ENCODE peak calls at places on chromosomes 5 and 9, in four cellular contexts. F, O, T and B are unnamed samples.

GRCh38 chr5:76175051-76175666 is 92.0 kb downstream of the SV2C start:
- DNase-seq in F (peak; percentile 39), T (peak; percentile 48), O (peak; percentile 72), B (peak; percentile 82)

GRCh38 chr5:132947661-132948060 is 15.8 kb downstream of the AFF4 start:
- DNase-seq in O (no peak), T (peak; percentile 47), F (no peak), B (no peak)

GRCh38 chr9:98575379-98576346 is 133.1 kb downstream of the GABBR2 start:
- DNase-seq in T (no peak), O (peak; percentile 19), F (no peak), B (no peak)

GRCh38 chr9:134396258-134396742 is 70.0 kb downstream of the RXRA start:
- DNase-seq in F (no peak), T (no peak), O (no peak), B (no peak)

GRCh38 chr5:109645591-109646236 is 44.0 kb upstream of the MAN2A1 start:
- DNase-seq in T (no peak), F (no peak), O (no peak), B (no peak)

GRCh38 chr9:110578896-110579752 is at the start of gene SVEP1:
- DNase-seq in T (no peak), O (no peak), F (no peak), B (no peak)

GRCh38 chr5:122091942-122092600 is 14.0 kb upstream of the LOX start:
- DNase-seq in F (no peak), T (no peak), O (no peak), B (no peak)

GRCh38 chr9:13032585-13032984 is 246.9 kb downstream of the MPDZ start:
- DNase-seq in T (no peak), F (no peak), O (no peak), B (no peak)

GRCh38 chr5:80182802-80183645 is 72.8 kb downstream of the SERINC5 start:
- DNase-seq in T (no peak), F (no peak), O (no peak), B (no peak)

GRCh38 chr5:138032028-138032571 is 779 bp downstream of the FAM13B start:
- DNase-seq in O (peak; percentile 64), T (no peak), F (peak; percentile 43), B (peak; percentile 92)

GRCh38 chr9:97880336-97880735 is 27.3 kb downstream of the FOXE1 start:
- DNase-seq in F (no peak), T (no peak), O (no peak), B (no peak)

GRCh38 chr5:150159741-150160179 is 4.1 kb upstream of the PDGFRB start:
- DNase-seq in F (no peak), T (no peak), O (no peak), B (no peak)

GRCh38 chr9:97744710-97745708 is 47.9 kb upstream of the XPA start:
- DNase-seq in O (no peak), T (no peak), F (no peak), B (no peak)

GRCh38 chr5:34524123-34524522 is 132.0 kb upstream of the RAI14 start:
- DNase-seq in F (no peak), T (no peak), O (no peak), B (no peak)

GRCh38 chr5:12704955-12705354 is 800.7 kb upstream of the CTNND2 start:
- DNase-seq in O (no peak), T (no peak), F (no peak), B (no peak)

GRCh38 chr9:129866373-129867137 is 31.3 kb downstream of the USP20 start:
- DNase-seq in T (no peak), O (no peak), F (no peak), B (no peak)

GRCh38 chr9:92044945-92045344 is 70.3 kb downstream of the SPTLC1 start:
- DNase-seq in T (no peak), F (no peak), O (no peak), B (no peak)

GRCh38 chr5:52800394-52801213 is 12.9 kb downstream of the ITGA1 start:
- DNase-seq in O (peak; percentile 73), T (peak; percentile 69), F (peak; percentile 55), B (no peak)

GRCh38 chr5:119287547-119288073 is 68.2 kb upstream of the TNFAIP8 start:
- DNase-seq in T (no peak), O (no peak), F (no peak), B (no peak)

GRCh38 chr5:7606840-7607453 is 211.0 kb downstream of the ADCY2 start:
- DNase-seq in F (no peak), T (no peak), O (no peak), B (no peak)

GRCh38 chr9:34701023-34701768 is 8.7 kb downstream of the CCL21 start:
- DNase-seq in T (peak; percentile 36), O (peak; percentile 80), F (peak; percentile 46), B (no peak)

GRCh38 chr5:131198625-131199024 is 27.9 kb downstream of the LYRM7 start:
- DNase-seq in T (no peak), O (no peak), F (no peak), B (no peak)

GRCh38 chr5:39767906-39768305 is 343.1 kb upstream of the DAB2 start:
- DNase-seq in O (no peak), F (no peak), T (no peak), B (no peak)

GRCh38 chr9:98851730-98852462 is 44.4 kb downstream of the GALNT12 start:
- DNase-seq in T (no peak), F (no peak), O (no peak), B (no peak)

GRCh38 chr9:131523451-131524435 is 7.3 kb downstream of the UCK1 start:
- DNase-seq in F (no peak), O (no peak), T (no peak), B (no peak)

GRCh38 chr9:4678679-4679267 is 596 bp upstream of the CDC37L1 start:
- DNase-seq in F (no peak), O (no peak), T (peak; percentile 41), B (no peak)

GRCh38 chr5:88269222-88269771 is 652 bp upstream of the TMEM161B start:
- DNase-seq in F (peak; percentile 8), O (no peak), T (peak; percentile 6), B (no peak)

DNA sequence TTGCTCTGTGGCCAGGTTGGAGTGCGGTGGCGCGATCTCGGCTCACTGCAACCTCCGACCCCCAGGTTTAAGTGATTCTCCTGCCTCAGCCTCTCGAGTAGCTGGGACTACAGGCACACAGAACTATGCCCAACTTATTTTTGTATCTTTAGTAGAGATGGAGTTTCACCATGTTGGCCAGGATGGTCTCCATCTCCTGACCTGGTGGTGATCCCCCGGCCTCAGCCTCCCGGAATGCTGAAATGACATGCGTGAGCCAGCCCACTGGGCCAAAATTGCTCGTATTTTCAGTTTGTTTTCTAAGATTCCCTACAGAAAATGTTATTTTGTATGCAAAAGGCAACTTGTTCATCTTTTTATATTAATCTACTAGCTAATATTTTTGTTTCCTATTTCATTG is 782.6 kb downstream of the TLE1 start:
- DNase-seq in F (no peak), O (no peak), T (no peak), B (no peak)
- TF ChIP-seq POLR2AphosphoS5 in F (no peak), O (no peak), T (no peak), B (no peak)

GRCh38 chr5:97019435-97020117 is 83.7 kb downstream of the LNPEP start:
- DNase-seq in T (no peak), O (no peak), F (no peak), B (no peak)

GRCh38 chr5:97026721-97027120 is 90.8 kb downstream of the LNPEP start:
- DNase-seq in F (no peak), O (no peak), T (no peak), B (no peak)

GRCh38 chr5:97021416-97021815 is 85.5 kb downstream of the LNPEP start:
- DNase-seq in T (no peak), O (no peak), F (no peak), B (no peak)

DNA sequence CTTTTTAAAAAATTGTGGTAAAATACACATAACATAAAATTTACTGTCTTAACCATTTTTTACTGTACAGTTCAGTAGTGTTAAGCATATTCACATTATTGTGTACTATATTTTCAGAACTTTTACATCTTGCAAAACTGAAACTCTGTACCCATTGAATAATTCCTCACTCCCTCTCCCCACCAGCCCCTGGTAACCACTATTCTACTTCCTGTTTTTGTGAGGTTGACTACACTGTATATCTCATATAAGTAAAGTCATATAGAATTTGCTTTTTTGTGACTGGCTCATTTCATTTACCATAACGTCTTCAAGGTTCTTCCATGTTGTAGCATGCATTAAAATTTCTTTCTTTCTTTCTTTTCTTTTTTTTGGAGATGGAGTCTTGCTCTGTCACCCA is 87.0 kb downstream of the LNPEP start:
- DNase-seq in F (no peak), T (no peak), O (no peak), B (no peak)
- H3K4me3 ChIP-seq in F (no peak overlapping the region), T (no peak overlapping the region), O (no peak overlapping the region), B (no peak overlapping the region)

GRCh38 chr9:136202449-136203405 is 2.2 kb downstream of the LHX3 start:
- DNase-seq in T (no peak), F (no peak), O (no peak), B (no peak)

GRCh38 chr9:136201609-136202448 is 3.1 kb downstream of the LHX3 start:
- DNase-seq in F (no peak), O (no peak), T (no peak), B (no peak)

GRCh38 chr9:136200424-136200823 is 4.5 kb downstream of the LHX3 start:
- DNase-seq in O (no peak), F (no peak), T (no peak), B (no peak)

GRCh38 chr9:136199391-136200288 is 5.3 kb downstream of the LHX3 start:
- DNase-seq in O (no peak), F (no peak), T (no peak), B (no peak)

DNA sequence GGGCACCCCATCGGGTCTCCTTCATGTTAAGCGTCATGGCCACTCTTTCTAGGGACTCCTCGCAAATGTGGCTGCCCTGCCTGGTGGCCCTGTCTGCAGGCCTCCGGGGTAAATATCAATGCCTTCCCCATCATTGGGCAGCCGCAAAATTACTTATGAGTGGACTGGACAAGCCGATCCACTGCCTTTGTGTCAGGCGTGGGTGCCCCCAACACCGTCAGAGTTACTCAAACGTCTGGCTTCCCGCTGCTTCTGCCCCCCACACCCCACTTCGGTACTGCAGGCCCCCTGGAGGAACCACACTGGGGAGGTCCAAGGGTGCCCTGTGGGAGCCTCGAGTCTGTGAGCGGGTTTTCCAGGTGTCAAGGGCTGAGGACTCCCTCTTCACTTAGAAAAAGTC is 3.8 kb downstream of the LHX3 start:
- DNase-seq in O (no peak), T (no peak), F (no peak), B (no peak)
- H3K27me3 ChIP-seq in O (peaks cover 52% of the 10 kb centered on the region), T (peaks cover 14% of the 10 kb centered on the region), F (peaks cover 81% of the 10 kb centered on the region), B (peaks cover 82% of the 10 kb centered on the region)

GRCh38 chr5:963310-963672 is 45.3 kb upstream of the NKD2 start:
- DNase-seq in T (no peak), F (no peak), O (no peak), B (no peak)

GRCh38 chr5:962801-963200 is 45.8 kb upstream of the NKD2 start:
- DNase-seq in O (no peak), F (no peak), T (no peak), B (no peak)

GRCh38 chr5:962386-962785 is 46.2 kb upstream of the NKD2 start:
- DNase-seq in O (no peak), T (no peak), F (no peak), B (no peak)

GRCh38 chr5:964821-965220 is 43.8 kb upstream of the NKD2 start:
- DNase-seq in T (no peak), F (no peak), O (no peak), B (no peak)

GRCh38 chr5:963673-964531 is 44.7 kb upstream of the NKD2 start:
- DNase-seq in F (no peak), T (no peak), O (no peak), B (no peak)
- TF ChIP-seq POLR2AphosphoS5 in F (no peak), T (no peak), O (peak; percentile 5), B (peak; percentile 5)